ENCODE peak calls at places on chromosomes 4 and X, in nine cellular contexts. S is M059J; K is NCI-H2029 treated with DMSO at 0.1 percent for 48 hours; N is RPMI7951; T is AG08395; H is effector CD8-positive, alpha-beta T cell; O is Panc1; X is colonic mucosa; E is naive B cell. Z is an unnamed sample.

GRCh38 chr4:146123231-146123630 is 52.3 kb upstream of the LSM6 start:
- DNase-seq in S (no peak), H (no peak), E (no peak), T (no peak), K (no peak), X (no peak), O (no peak), N (no peak), Z (no peak)

GRCh38 chr4:110867251-110867960 is 244.5 kb upstream of the PITX2 start:
- DNase-seq in O (no peak), K (no peak), N (no peak), S (no peak), E (no peak), H (no peak), T (no peak), X (no peak), Z (no peak)

GRCh38 chr4:164894725-164895124 is 17.7 kb downstream of the APELA start:
- DNase-seq in N (no peak), E (no peak), H (no peak), S (no peak), T (no peak), O (no peak), X (no peak), K (no peak), Z (no peak)

GRCh38 chrX:103431316-103431715 is 55.0 kb downstream of the BEX3 start:
- DNase-seq in K (no peak), O (no peak), E (no peak), X (peak), N (peak), H (no peak), T (no peak), S (peak), Z (no peak)

GRCh38 chr4:41205854-41206460 is 8.4 kb downstream of the APBB2 start:
- DNase-seq in S (peak), N (peak), E (no peak), T (no peak), K (no peak), O (no peak), H (no peak), X (no peak), Z (no peak)

GRCh38 chr4:100147684-100148083 is 42.6 kb downstream of the DDIT4L start:
- DNase-seq in N (no peak), E (no peak), H (no peak), T (no peak), X (no peak), K (no peak), S (no peak), O (no peak), Z (no peak)

GRCh38 chr4:47065099-47065498 is 33.7 kb downstream of the GABRB1 start:
- DNase-seq in O (no peak), T (no peak), S (no peak), X (no peak), K (no peak), E (no peak), H (no peak), N (peak), Z (no peak)

GRCh38 chrX:15501506-15501905 is 899 bp downstream of the BMX start:
- DNase-seq in T (no peak), N (no peak), E (no peak), O (no peak), H (no peak), S (no peak), K (no peak), X (no peak), Z (no peak)

GRCh38 chrX:38561126-38561868 is at the start of gene TSPAN7:
- DNase-seq in S (peak), K (peak), N (peak), H (peak), E (peak), T (peak), X (peak), O (no peak), Z (peak)

GRCh38 chr4:122826000-122826595 is 533 bp upstream of the FGF2 start:
- DNase-seq in H (no peak), X (no peak), E (no peak), T (no peak), S (peak), N (no peak), O (no peak), K (no peak), Z (no peak)

GRCh38 chr4:106854970-106855369 is 181.1 kb downstream of the DKK2 start:
- DNase-seq in H (no peak), N (no peak), T (no peak), X (no peak), K (no peak), S (no peak), O (no peak), E (no peak), Z (no peak)

GRCh38 chr4:100391913-100392312 is 125.9 kb downstream of the EMCN start:
- DNase-seq in E (no peak), X (no peak), S (peak), N (peak), T (peak), K (no peak), O (no peak), H (no peak), Z (no peak)

GRCh38 chr4:172688536-172688935 is 480.1 kb upstream of the GALNT7 start:
- DNase-seq in H (no peak), X (no peak), O (no peak), K (no peak), S (no peak), E (no peak), N (no peak), T (no peak), Z (no peak)

GRCh38 chr4:174260099-174260498 is 23.4 kb downstream of the FBXO8 start:
- DNase-seq in S (no peak), E (no peak), N (no peak), T (no peak), O (no peak), H (no peak), K (no peak), X (no peak), Z (peak)

GRCh38 chr4:37243722-37244582 is 591 bp upstream of the NWD2 start:
- DNase-seq in T (no peak), S (no peak), H (no peak), K (no peak), X (peak), E (no peak), N (no peak), O (no peak), Z (no peak)

GRCh38 chr4:186644737-186645261 is 78.9 kb downstream of the FAT1 start:
- DNase-seq in T (no peak), H (no peak), K (no peak), E (no peak), N (peak), O (no peak), X (no peak), S (peak), Z (no peak)

GRCh38 chr4:17128268-17128667 is 229.8 kb upstream of the LDB2 start:
- DNase-seq in S (peak), O (no peak), T (peak), E (no peak), N (peak), K (no peak), X (no peak), H (no peak), Z (no peak)

GRCh38 chr4:126591583-126591982 is 1041.2 kb upstream of the INTU start:
- DNase-seq in E (no peak), T (no peak), K (no peak), N (no peak), H (no peak), O (no peak), S (no peak), X (no peak), Z (no peak)

GRCh38 chr4:61202100-61202637 is 2.0 kb downstream of the ADGRL3 start:
- DNase-seq in H (no peak), S (no peak), K (no peak), X (no peak), T (no peak), N (no peak), E (no peak), O (no peak), Z (no peak)

GRCh38 chrX:69603566-69604194 is 12.2 kb upstream of the EDA start:
- DNase-seq in T (no peak), S (no peak), H (no peak), K (no peak), X (no peak), N (peak), E (no peak), O (no peak), Z (no peak)

GRCh38 chr4:100168521-100168920 is 21.7 kb downstream of the DDIT4L start:
- DNase-seq in S (peak), N (no peak), X (no peak), T (peak), O (no peak), K (no peak), E (no peak), H (no peak), Z (no peak)

GRCh38 chr4:140135529-140136021 is 18.4 kb downstream of the MAML3 start:
- DNase-seq in K (peak), S (peak), T (peak), O (no peak), E (no peak), N (peak), H (no peak), X (no peak), Z (peak)

GRCh38 chr4:83889802-83890201 is 353.9 kb downstream of the GPAT3 start:
- DNase-seq in E (no peak), H (no peak), N (peak), T (no peak), S (peak), O (no peak), X (no peak), K (no peak), Z (peak)

GRCh38 chrX:154116514-154116913 is 19.0 kb upstream of the MECP2 start:
- DNase-seq in T (no peak), S (no peak), K (no peak), H (no peak), O (no peak), E (no peak), N (no peak), X (no peak), Z (no peak)

GRCh38 chrX:32893751-32894150 is 317.6 kb downstream of the DMD start:
- DNase-seq in T (no peak), K (no peak), N (no peak), E (no peak), H (no peak), O (no peak), S (no peak), X (no peak), Z (no peak)

GRCh38 chr4:6250235-6250983 is 19.2 kb upstream of the WFS1 start:
- DNase-seq in N (peak), S (peak), O (peak), K (peak), T (peak), X (no peak), H (no peak), E (peak), Z (peak)